ENCODE peak calls at places on chromosomes 4 and X, in five cellular contexts. B is HepG2, Y is RWPE2, O is brain microvascular endothelial cell, E is neural progenitor cell. N is an unnamed sample.

GRCh38 chr4:138863160-138863559 is 152.4 kb upstream of the NOCT start:
- DNase-seq in E (no peak), B (no peak), O (no peak), Y (no peak), N (no peak)

GRCh38 chr4:135418353-135418752 is 1216.8 kb upstream of the PABPC4L start:
- DNase-seq in O (peak; percentile 8), E (peak; percentile 26), Y (no peak), B (peak; percentile 3), N (no peak)

GRCh38 chr4:154626793-154627484 is 14.5 kb upstream of the FGG start:
- DNase-seq in Y (peak; percentile 64), E (peak; percentile 90), O (peak; percentile 51), B (peak; percentile 49), N (peak; percentile 85)

GRCh38 chrX:139448996-139449395 is 81.5 kb upstream of the F9 start:
- DNase-seq in Y (no peak), B (no peak), O (no peak), E (no peak), N (no peak)

GRCh38 chr4:52028970-52029369 is 8.8 kb upstream of the LRRC66 start:
- DNase-seq in Y (no peak), B (no peak), E (no peak), O (peak; percentile 45), N (no peak)

GRCh38 chrX:17377795-17378194 is 2.8 kb downstream of the NHS start:
- DNase-seq in B (no peak), Y (no peak), E (peak; percentile 2), O (no peak), N (no peak)

GRCh38 chrX:2193273-2193592 is 307.5 kb downstream of the DHRSX start:
- DNase-seq in B (no peak), E (no peak), O (no peak), Y (no peak), N (no peak)

GRCh38 chr4:4490041-4490440 is 51.8 kb downstream of the STX18 start:
- DNase-seq in Y (no peak), B (no peak), E (no peak), O (no peak), N (no peak)

GRCh38 chr4:157221426-157221894 is 932 bp downstream of the GRIA2 start:
- DNase-seq in Y (no peak), E (peak; percentile 16), B (no peak), O (no peak), N (no peak)

GRCh38 chrX:130097507-130098201 is 12.6 kb downstream of the ELF4 start:
- DNase-seq in B (peak; percentile 50), Y (no peak), E (no peak), O (no peak), N (no peak)

GRCh38 chrX:154791467-154791866 is 13.8 kb downstream of the MPP1 start:
- DNase-seq in E (no peak), O (no peak), B (no peak), Y (no peak), N (no peak)

GRCh38 chrX:40922307-40922706 is 162.9 kb upstream of the USP9X start:
- DNase-seq in O (peak; percentile 76), Y (no peak), B (peak; percentile 45), E (peak; percentile 68), N (no peak)

GRCh38 chr4:20252656-20253271 is 1.1 kb downstream of the SLIT2 start:
- DNase-seq in Y (peak; percentile 57), E (peak; percentile 64), O (no peak), B (no peak), N (peak; percentile 87)

GRCh38 chrX:17627026-17627425 is 110.3 kb upstream of the SCML1 start:
- DNase-seq in E (no peak), Y (no peak), O (no peak), B (no peak), N (no peak)

GRCh38 chr4:25402521-25402920 is 25.5 kb downstream of the ANAPC4 start:
- DNase-seq in Y (no peak), E (no peak), O (no peak), B (no peak), N (no peak)

GRCh38 chr4:118981171-118981838 is 92.7 kb downstream of the SYNPO2 start:
- DNase-seq in Y (no peak), E (peak; percentile 31), O (no peak), B (no peak), N (no peak)

GRCh38 chrX:41922125-41922521 is 1.2 kb downstream of the CASK start:
- DNase-seq in O (peak; percentile 40), B (no peak), E (peak; percentile 8), Y (no peak), N (no peak)

GRCh38 chr4:170015285-170015684 is 10.9 kb downstream of the MFAP3L start:
- DNase-seq in Y (no peak), B (no peak), E (no peak), O (no peak), N (no peak)

GRCh38 chr4:13860126-13860525 is 232.6 kb upstream of the BOD1L1 start:
- DNase-seq in Y (no peak), E (peak; percentile 42), B (peak; percentile 60), O (no peak), N (no peak)

GRCh38 chr4:144645621-144646522 is at the start of gene HHIP:
- DNase-seq in O (peak; percentile 87), E (peak; percentile 82), Y (no peak), B (peak; percentile 1), N (no peak)

GRCh38 chrX:108020631-108021030 is 24.2 kb upstream of the VSIG1 start:
- DNase-seq in O (no peak), Y (no peak), E (peak; percentile 15), B (no peak), N (no peak)

GRCh38 chrX:47859686-47860085 is 23.0 kb downstream of the ZNF81 start:
- DNase-seq in E (no peak), Y (no peak), B (no peak), O (no peak), N (no peak)

GRCh38 chr4:173367946-173368345 is 2.8 kb upstream of the SAP30 start:
- DNase-seq in E (no peak), B (no peak), O (no peak), Y (no peak), N (no peak)

GRCh38 chrX:38277136-38277535 is 50.2 kb downstream of the RPGR start:
- DNase-seq in Y (no peak), O (no peak), E (no peak), B (no peak), N (no peak)

GRCh38 chr4:110196206-110196870 is 2.1 kb downstream of the ELOVL6 start:
- DNase-seq in O (no peak), Y (peak; percentile 62), B (peak; percentile 41), E (peak; percentile 79), N (no peak)

GRCh38 chr4:114108869-114109268 is 129.4 kb upstream of the ARSJ start:
- DNase-seq in E (no peak), O (no peak), B (peak; percentile 0), Y (no peak), N (no peak)

GRCh38 chr4:76943129-76943620 is 6.4 kb upstream of the SEPTIN11 start:
- DNase-seq in E (no peak), B (no peak), Y (no peak), O (peak; percentile 86), N (no peak)

DNA sequence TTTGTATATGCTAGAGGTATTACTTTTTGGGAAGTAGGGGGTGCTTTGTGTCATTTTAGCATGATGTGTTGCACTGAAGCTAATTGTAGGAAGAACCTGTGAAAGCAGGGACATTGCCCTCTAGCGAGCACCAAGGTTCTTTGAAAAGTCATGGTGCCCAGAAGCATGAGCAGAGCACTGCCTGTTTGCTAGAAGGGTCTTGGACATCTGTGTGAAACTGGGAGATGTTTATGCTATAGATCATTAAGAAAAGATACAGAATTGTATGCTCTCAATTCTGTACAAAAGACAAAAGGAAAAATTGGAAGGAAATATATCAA is 14.7 kb downstream of the GRPR start:
- DNase-seq in E (peak; percentile 48), Y (no peak), O (no peak), B (peak; percentile 1), N (no peak)
- TF ChIP-seq CTCF in E (peak; percentile 52), Y (no peak), O (peak; percentile 36), B (peak; percentile 37), N (peak; percentile 48)

GRCh38 chrX:12210196-12210815 is 72.0 kb downstream of the FRMPD4 start:
- DNase-seq in E (no peak), O (peak; percentile 50), Y (peak; percentile 51), B (no peak), N (no peak)
- TF ChIP-seq CTCF in E (no peak), O (no peak), Y (no peak), B (no peak), N (no peak)

GRCh38 chr4:162126754-162127153 is 37.0 kb downstream of the FSTL5 start:
- DNase-seq in E (peak; percentile 7), B (no peak), O (no peak), Y (no peak), N (no peak)
- TF ChIP-seq CTCF in E (no peak), B (no peak), O (no peak), Y (no peak), N (no peak)

GRCh38 chrX:45850197-45850774 is 649.6 kb upstream of the DIPK2B start:
- DNase-seq in Y (peak; percentile 34), B (no peak), E (peak; percentile 36), O (no peak), N (no peak)

GRCh38 chrX:45852884-45853283 is 652.2 kb upstream of the DIPK2B start:
- DNase-seq in B (no peak), Y (no peak), E (no peak), O (peak; percentile 7), N (no peak)

GRCh38 chrX:45850775-45851433 is 650.2 kb upstream of the DIPK2B start:
- DNase-seq in O (peak; percentile 2), E (peak; percentile 63), B (peak; percentile 6), Y (peak; percentile 29), N (no peak)

GRCh38 chrX:45849261-45849660 is 648.6 kb upstream of the DIPK2B start:
- DNase-seq in Y (no peak), O (peak; percentile 56), B (peak; percentile 61), E (peak; percentile 32), N (no peak)

GRCh38 chrX:45851434-45851991 is 650.8 kb upstream of the DIPK2B start:
- DNase-seq in Y (peak; percentile 57), B (no peak), O (no peak), E (peak; percentile 76), N (no peak)
- TF ChIP-seq CTCF in Y (no peak), B (no peak), O (no peak), E (no peak), N (no peak)

DNA sequence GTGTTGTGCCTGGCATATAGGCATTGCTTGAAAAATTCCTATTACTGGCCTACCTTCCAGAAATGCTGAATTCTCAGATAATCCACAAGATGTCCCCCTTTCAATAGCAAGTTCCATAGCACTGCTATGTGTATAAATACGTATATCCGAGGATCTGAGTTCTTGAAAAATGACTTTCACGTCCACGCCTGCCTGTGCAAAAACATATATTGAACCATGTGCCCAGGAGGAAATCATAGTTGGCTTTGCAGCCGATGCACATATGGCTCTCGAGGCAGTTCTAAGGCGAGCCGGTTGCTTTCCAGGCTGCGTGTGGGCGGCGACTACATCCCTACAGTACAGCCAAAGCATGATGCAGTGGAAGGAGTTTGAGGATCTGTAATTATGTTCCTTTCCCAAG is 55.4 kb upstream of the ESX1 start:
- DNase-seq in E (no peak), O (peak; percentile 28), B (no peak), Y (no peak), N (no peak)
- TF ChIP-seq CTCF in E (peak; percentile 19), O (peak; percentile 38), B (peak; percentile 37), Y (peak; percentile 66), N (peak; percentile 73)

DNA sequence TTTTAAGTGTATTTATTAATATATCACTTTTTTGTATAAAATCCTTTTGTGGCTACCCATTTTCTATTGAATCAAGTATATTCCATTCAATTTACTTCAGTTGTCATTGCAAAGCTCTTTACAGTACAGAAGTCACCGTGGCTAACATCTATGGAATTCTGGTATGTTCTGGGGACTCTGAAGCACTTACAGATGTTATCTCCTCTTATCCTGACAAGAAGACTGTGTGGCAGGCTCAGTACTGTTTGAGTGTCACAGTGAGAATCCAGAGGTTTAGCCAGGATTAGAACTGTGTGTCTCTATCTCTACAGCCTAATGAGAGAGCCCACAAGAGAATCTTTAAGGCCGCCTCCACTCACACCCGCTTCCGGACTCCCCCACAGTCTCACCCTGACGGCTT is 78.2 kb upstream of the SORBS2 start:
- DNase-seq in Y (no peak), O (no peak), B (no peak), E (no peak), N (no peak)
- TF ChIP-seq CTCF in Y (no peak), O (no peak), B (no peak), E (no peak), N (no peak)

N was measured in chondrocyte.